ENCODE peak calls at places on chromosomes 16 and 17, in four cellular contexts. N is uterus, X is WERI-Rb-1, A is right lobe of liver. Z is an unnamed sample. For H3K27me3, the result is how much of the 10 kb centered on the place peaks cover.

GRCh38 chr16:86578499-86579267 is at the start of gene FOXL1:
- DNase-seq in X (no peak), A (no peak), N (no peak), Z (no peak)

GRCh38 chr16:85136213-85136704 is 24.0 kb upstream of the CIBAR2 start:
- DNase-seq in A (peak), N (no peak), X (no peak), Z (no peak)

GRCh38 chr17:79214940-79215604 is 140.4 kb downstream of the ENGASE start:
- DNase-seq in A (no peak), X (peak), N (no peak), Z (peak)

GRCh38 chr17:16455997-16456769 is 35.8 kb downstream of the LRRC75A start:
- DNase-seq in X (no peak), N (no peak), A (no peak), Z (no peak)

GRCh38 chr17:28335959-28336871 is 654 bp downstream of the TNFAIP1 start:
- DNase-seq in N (peak), X (peak), A (peak), Z (peak)

GRCh38 chr16:86504315-86505184 is 5.8 kb upstream of the FOXF1 start:
- DNase-seq in N (no peak), A (no peak), X (no peak), Z (no peak)

GRCh38 chr16:77434365-77435239 is at the start of gene ADAMTS18:
- DNase-seq in X (peak), N (no peak), A (no peak), Z (no peak)

GRCh38 chr17:1460233-1460632 is 4.2 kb upstream of the CRK start:
- DNase-seq in X (peak), A (peak), N (peak), Z (no peak)

GRCh38 chr17:68570531-68570930 is 30.6 kb downstream of the FAM20A start:
- DNase-seq in A (no peak), N (no peak), X (no peak), Z (no peak)

GRCh38 chr16:56349711-56350161 is 75.6 kb downstream of the AMFR start:
- DNase-seq in A (peak), N (no peak), X (no peak), Z (peak)

GRCh38 chr16:84303023-84303422 is 8.3 kb downstream of the WFDC1 start:
- DNase-seq in A (no peak), X (no peak), N (peak), Z (no peak)

GRCh38 chr16:87615621-87616041 is 13.3 kb downstream of the JPH3 start:
- DNase-seq in N (no peak), A (no peak), X (no peak), Z (no peak)

GRCh38 chr16:2775765-2776499 is 1.1 kb downstream of the ELOB start:
- DNase-seq in X (no peak), A (no peak), N (no peak), Z (peak)

GRCh38 chr16:75406943-75407342 is 26.4 kb downstream of the CFDP1 start:
- DNase-seq in N (no peak), X (no peak), A (no peak), Z (no peak)

GRCh38 chr16:60642956-60643355 is 1393.3 kb downstream of the CDH8 start:
- DNase-seq in A (no peak), N (no peak), X (no peak), Z (no peak)

GRCh38 chr17:39655105-39655504 is 10.0 kb upstream of the TCAP start:
- DNase-seq in A (no peak), X (no peak), N (no peak), Z (no peak)
- H3K27me3 ChIP-seq in A (under half), X (under half), N (under half), Z (under half)

GRCh38 chr16:58187092-58187491 is 10.8 kb downstream of the CSNK2A2 start:
- DNase-seq in A (no peak), X (no peak), N (no peak), Z (no peak)
- H3K27me3 ChIP-seq in A (under half), X (under half), N (under half), Z (under half)

GRCh38 chr17:45666046-45666600 is 118.0 kb upstream of the CRHR1 start:
- DNase-seq in A (no peak), X (peak), N (no peak), Z (no peak)

GRCh38 chr17:45666641-45667040 is 117.5 kb upstream of the CRHR1 start:
- DNase-seq in N (no peak), X (no peak), A (no peak), Z (no peak)

GRCh38 chr17:45662432-45662831 is 121.7 kb upstream of the CRHR1 start:
- DNase-seq in N (no peak), X (no peak), A (no peak), Z (no peak)

GRCh38 chr17:45660474-45660873 is 123.6 kb upstream of the CRHR1 start:
- DNase-seq in X (no peak), A (no peak), N (no peak), Z (no peak)

DNA sequence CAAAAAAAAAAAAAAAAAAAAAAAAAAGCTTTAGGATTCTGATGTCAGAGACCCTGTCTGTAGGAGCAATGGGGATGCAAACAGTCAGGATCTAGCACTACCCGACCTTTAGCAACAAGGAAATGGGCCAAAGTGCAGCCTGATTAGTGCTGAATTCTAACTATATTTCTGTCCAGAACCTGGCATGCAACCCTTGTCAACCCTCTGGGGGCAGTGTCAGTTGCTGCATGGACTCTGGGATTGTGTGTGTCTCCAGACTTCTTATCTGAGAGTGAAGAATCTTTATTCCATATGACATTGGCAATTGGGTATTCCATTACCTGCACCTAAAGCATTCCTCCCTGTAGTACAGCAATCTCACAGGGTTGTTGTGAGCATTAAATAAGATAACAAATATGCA is 120.3 kb upstream of the CRHR1 start:
- DNase-seq in N (no peak), A (no peak), X (no peak), Z (no peak)
- H3K27me3 ChIP-seq in N (under half), A (under half), X (under half), Z (under half)

GRCh38 chr17:61406871-61407210 is 7.2 kb downstream of the TBX2 start:
- DNase-seq in X (peak), N (no peak), A (no peak), Z (no peak)
- H3K27me3 ChIP-seq in X (under half), N (under half), A (under half), Z (under half)